ENCODE peak calls at places on chromosomes 6 and 20, in nine cellular contexts. One of them, this sample, is unnamed.

GRCh38 chr6:10425973-10426780 is 11.3 kb upstream of the TFAP2A start:
- DNase-seq in heart right ventricle: no peak
- DNase-seq in retinal pigment epithelial cell: no peak
- DNase-seq in Peyer's patch: no peak
- DNase-seq in heart left ventricle: no peak
- DNase-seq in tibial nerve: no peak
- DNase-seq in cardiac fibroblast: no peak
- DNase-seq in right cardiac atrium: no peak
- DNase-seq in astrocyte of the spinal cord: no peak
- DNase-seq in this sample: no peak

GRCh38 chr6:20197251-20197650 is 15.0 kb downstream of the MBOAT1 start:
- DNase-seq in heart right ventricle: no peak
- DNase-seq in retinal pigment epithelial cell: no peak
- DNase-seq in Peyer's patch: no peak
- DNase-seq in heart left ventricle: no peak
- DNase-seq in tibial nerve: no peak
- DNase-seq in cardiac fibroblast: no peak
- DNase-seq in right cardiac atrium: no peak
- DNase-seq in astrocyte of the spinal cord: no peak
- DNase-seq in this sample: no peak

GRCh38 chr6:166005846-166006592 is 161.6 kb downstream of the TBXT start:
- DNase-seq in heart right ventricle: peak
- DNase-seq in retinal pigment epithelial cell: peak
- DNase-seq in Peyer's patch: no peak
- DNase-seq in heart left ventricle: peak
- DNase-seq in tibial nerve: no peak
- DNase-seq in cardiac fibroblast: peak
- DNase-seq in right cardiac atrium: peak
- DNase-seq in astrocyte of the spinal cord: peak
- DNase-seq in this sample: peak

GRCh38 chr20:11777861-11778570 is 139.7 kb upstream of the BTBD3 start:
- DNase-seq in heart right ventricle: no peak
- DNase-seq in retinal pigment epithelial cell: no peak
- DNase-seq in Peyer's patch: no peak
- DNase-seq in heart left ventricle: no peak
- DNase-seq in tibial nerve: no peak
- DNase-seq in cardiac fibroblast: peak
- DNase-seq in right cardiac atrium: no peak
- DNase-seq in astrocyte of the spinal cord: peak
- DNase-seq in this sample: no peak

GRCh38 chr6:148455674-148456559 is 113.3 kb downstream of the SASH1 start:
- DNase-seq in heart right ventricle: no peak
- DNase-seq in retinal pigment epithelial cell: no peak
- DNase-seq in Peyer's patch: no peak
- DNase-seq in heart left ventricle: no peak
- DNase-seq in tibial nerve: no peak
- DNase-seq in cardiac fibroblast: no peak
- DNase-seq in right cardiac atrium: no peak
- DNase-seq in astrocyte of the spinal cord: no peak
- DNase-seq in this sample: peak

GRCh38 chr20:20425785-20426471 is 58.0 kb downstream of the INSM1 start:
- DNase-seq in heart right ventricle: no peak
- DNase-seq in retinal pigment epithelial cell: no peak
- DNase-seq in Peyer's patch: no peak
- DNase-seq in heart left ventricle: no peak
- DNase-seq in tibial nerve: no peak
- DNase-seq in cardiac fibroblast: no peak
- DNase-seq in right cardiac atrium: no peak
- DNase-seq in astrocyte of the spinal cord: no peak
- DNase-seq in this sample: no peak

GRCh38 chr6:13303668-13304017 is 24.7 kb downstream of the TBC1D7 start:
- DNase-seq in heart right ventricle: peak
- DNase-seq in retinal pigment epithelial cell: peak
- DNase-seq in Peyer's patch: peak
- DNase-seq in heart left ventricle: peak
- DNase-seq in tibial nerve: peak
- DNase-seq in cardiac fibroblast: peak
- DNase-seq in right cardiac atrium: peak
- DNase-seq in astrocyte of the spinal cord: peak
- DNase-seq in this sample: no peak

GRCh38 chr6:26331809-26332226 is 33.2 kb upstream of the BTN3A2 start:
- DNase-seq in heart right ventricle: no peak
- DNase-seq in retinal pigment epithelial cell: no peak
- DNase-seq in Peyer's patch: no peak
- DNase-seq in heart left ventricle: no peak
- DNase-seq in tibial nerve: no peak
- DNase-seq in cardiac fibroblast: no peak
- DNase-seq in right cardiac atrium: no peak
- DNase-seq in astrocyte of the spinal cord: no peak
- DNase-seq in this sample: no peak

GRCh38 chr20:8547968-8548588 is 416.0 kb downstream of the PLCB1 start:
- DNase-seq in heart right ventricle: no peak
- DNase-seq in retinal pigment epithelial cell: no peak
- DNase-seq in Peyer's patch: no peak
- DNase-seq in heart left ventricle: no peak
- DNase-seq in tibial nerve: no peak
- DNase-seq in cardiac fibroblast: no peak
- DNase-seq in right cardiac atrium: no peak
- DNase-seq in astrocyte of the spinal cord: no peak
- DNase-seq in this sample: no peak

GRCh38 chr6:154848580-154848979 is 115.4 kb downstream of the SCAF8 start:
- DNase-seq in heart right ventricle: no peak
- DNase-seq in retinal pigment epithelial cell: no peak
- DNase-seq in Peyer's patch: no peak
- DNase-seq in heart left ventricle: no peak
- DNase-seq in tibial nerve: no peak
- DNase-seq in cardiac fibroblast: peak
- DNase-seq in right cardiac atrium: no peak
- DNase-seq in astrocyte of the spinal cord: peak
- DNase-seq in this sample: no peak

GRCh38 chr6:26383624-26384417 is 913 bp downstream of the BTN2A2 start:
- DNase-seq in heart right ventricle: no peak
- DNase-seq in retinal pigment epithelial cell: no peak
- DNase-seq in Peyer's patch: no peak
- DNase-seq in heart left ventricle: no peak
- DNase-seq in tibial nerve: no peak
- DNase-seq in cardiac fibroblast: peak
- DNase-seq in right cardiac atrium: peak
- DNase-seq in astrocyte of the spinal cord: peak
- DNase-seq in this sample: no peak

GRCh38 chr20:41308290-41308691 is 9.2 kb downstream of the ZHX3 start:
- DNase-seq in heart right ventricle: no peak
- DNase-seq in retinal pigment epithelial cell: peak
- DNase-seq in Peyer's patch: no peak
- DNase-seq in heart left ventricle: no peak
- DNase-seq in tibial nerve: no peak
- DNase-seq in cardiac fibroblast: peak
- DNase-seq in right cardiac atrium: no peak
- DNase-seq in astrocyte of the spinal cord: peak
- DNase-seq in this sample: no peak

GRCh38 chr6:137819740-137820139 is 47.3 kb upstream of the TNFAIP3 start:
- DNase-seq in heart right ventricle: no peak
- DNase-seq in retinal pigment epithelial cell: no peak
- DNase-seq in Peyer's patch: no peak
- DNase-seq in heart left ventricle: no peak
- DNase-seq in tibial nerve: no peak
- DNase-seq in cardiac fibroblast: no peak
- DNase-seq in right cardiac atrium: no peak
- DNase-seq in astrocyte of the spinal cord: no peak
- DNase-seq in this sample: no peak

GRCh38 chr6:37323568-37323967 is 30.2 kb upstream of the RNF8 start:
- DNase-seq in heart right ventricle: no peak
- DNase-seq in retinal pigment epithelial cell: no peak
- DNase-seq in Peyer's patch: no peak
- DNase-seq in heart left ventricle: no peak
- DNase-seq in tibial nerve: no peak
- DNase-seq in cardiac fibroblast: peak
- DNase-seq in right cardiac atrium: no peak
- DNase-seq in astrocyte of the spinal cord: peak
- DNase-seq in this sample: no peak

GRCh38 chr20:2946988-2947961 is 74.0 kb downstream of the PTPRA start:
- DNase-seq in heart right ventricle: no peak
- DNase-seq in retinal pigment epithelial cell: peak
- DNase-seq in Peyer's patch: no peak
- DNase-seq in heart left ventricle: no peak
- DNase-seq in tibial nerve: no peak
- DNase-seq in cardiac fibroblast: peak
- DNase-seq in right cardiac atrium: no peak
- DNase-seq in astrocyte of the spinal cord: peak
- DNase-seq in this sample: peak

GRCh38 chr6:84511929-84512328 is 252.5 kb downstream of the TBX18 start:
- DNase-seq in heart right ventricle: no peak
- DNase-seq in retinal pigment epithelial cell: no peak
- DNase-seq in Peyer's patch: no peak
- DNase-seq in heart left ventricle: no peak
- DNase-seq in tibial nerve: no peak
- DNase-seq in cardiac fibroblast: no peak
- DNase-seq in right cardiac atrium: no peak
- DNase-seq in astrocyte of the spinal cord: no peak
- DNase-seq in this sample: no peak

GRCh38 chr6:84514089-84514971 is 250.1 kb downstream of the TBX18 start:
- DNase-seq in heart right ventricle: no peak
- DNase-seq in retinal pigment epithelial cell: no peak
- DNase-seq in Peyer's patch: no peak
- DNase-seq in heart left ventricle: no peak
- DNase-seq in tibial nerve: no peak
- DNase-seq in cardiac fibroblast: no peak
- DNase-seq in right cardiac atrium: no peak
- DNase-seq in astrocyte of the spinal cord: no peak
- DNase-seq in this sample: no peak

GRCh38 chr6:84516151-84516550 is 248.2 kb downstream of the TBX18 start:
- DNase-seq in heart right ventricle: no peak
- DNase-seq in retinal pigment epithelial cell: no peak
- DNase-seq in Peyer's patch: no peak
- DNase-seq in heart left ventricle: no peak
- DNase-seq in tibial nerve: no peak
- DNase-seq in cardiac fibroblast: no peak
- DNase-seq in right cardiac atrium: no peak
- DNase-seq in astrocyte of the spinal cord: no peak
- DNase-seq in this sample: no peak

GRCh38 chr6:84512396-84512795 is 252.0 kb downstream of the TBX18 start:
- DNase-seq in heart right ventricle: no peak
- DNase-seq in retinal pigment epithelial cell: no peak
- DNase-seq in Peyer's patch: no peak
- DNase-seq in heart left ventricle: no peak
- DNase-seq in tibial nerve: no peak
- DNase-seq in cardiac fibroblast: peak
- DNase-seq in right cardiac atrium: no peak
- DNase-seq in astrocyte of the spinal cord: no peak
- DNase-seq in this sample: no peak

DNA sequence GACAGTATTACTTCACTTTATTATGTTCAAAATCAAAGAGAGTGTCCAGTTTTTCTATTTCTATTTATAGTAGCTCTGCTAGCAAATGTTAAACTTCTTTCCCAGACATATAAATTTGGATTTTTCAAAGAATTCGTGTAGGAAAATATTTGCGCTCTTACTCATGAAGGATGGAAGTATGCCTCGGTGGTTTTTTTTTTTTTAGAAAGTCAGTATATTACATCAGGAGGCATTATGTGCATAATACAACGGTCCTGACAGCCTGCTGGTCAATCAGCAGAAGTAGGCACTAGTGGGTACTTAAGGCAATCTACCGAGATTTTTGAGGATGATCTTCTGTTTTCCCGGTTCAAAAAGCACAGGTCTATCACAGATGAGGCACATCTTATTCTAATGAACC is 249.3 kb downstream of the TBX18 start:
- DNase-seq in heart right ventricle: no peak
- DNase-seq in retinal pigment epithelial cell: no peak
- DNase-seq in Peyer's patch: no peak
- DNase-seq in heart left ventricle: no peak
- DNase-seq in tibial nerve: no peak
- DNase-seq in cardiac fibroblast: no peak
- DNase-seq in right cardiac atrium: no peak
- DNase-seq in astrocyte of the spinal cord: peak
- DNase-seq in this sample: no peak
- H3K4me3 ChIP-seq in heart right ventricle: no peak
- H3K4me3 ChIP-seq in retinal pigment epithelial cell: no peak
- H3K4me3 ChIP-seq in Peyer's patch: no peak
- H3K4me3 ChIP-seq in heart left ventricle: no peak
- H3K4me3 ChIP-seq in tibial nerve: no peak
- H3K4me3 ChIP-seq in cardiac fibroblast: no peak
- H3K4me3 ChIP-seq in right cardiac atrium: no peak
- H3K4me3 ChIP-seq in astrocyte of the spinal cord: no peak
- H3K4me3 ChIP-seq in this sample: no peak

GRCh38 chr6:34243131-34243771 is 5.6 kb downstream of the SMIM29 start:
- DNase-seq in heart right ventricle: no peak
- DNase-seq in retinal pigment epithelial cell: no peak
- DNase-seq in Peyer's patch: no peak
- DNase-seq in heart left ventricle: no peak
- DNase-seq in tibial nerve: no peak
- DNase-seq in cardiac fibroblast: no peak
- DNase-seq in right cardiac atrium: no peak
- DNase-seq in astrocyte of the spinal cord: peak
- DNase-seq in this sample: no peak
- H3K4me3 ChIP-seq in heart right ventricle: no peak
- H3K4me3 ChIP-seq in retinal pigment epithelial cell: no peak
- H3K4me3 ChIP-seq in Peyer's patch: no peak
- H3K4me3 ChIP-seq in heart left ventricle: no peak
- H3K4me3 ChIP-seq in tibial nerve: no peak
- H3K4me3 ChIP-seq in cardiac fibroblast: no peak
- H3K4me3 ChIP-seq in right cardiac atrium: no peak
- H3K4me3 ChIP-seq in astrocyte of the spinal cord: no peak
- H3K4me3 ChIP-seq in this sample: no peak

GRCh38 chr20:64119681-64120341 is 12.4 kb upstream of the NPBWR2 start:
- DNase-seq in heart right ventricle: no peak
- DNase-seq in retinal pigment epithelial cell: no peak
- DNase-seq in Peyer's patch: peak
- DNase-seq in heart left ventricle: peak
- DNase-seq in tibial nerve: no peak
- DNase-seq in cardiac fibroblast: no peak
- DNase-seq in right cardiac atrium: peak
- DNase-seq in astrocyte of the spinal cord: no peak
- DNase-seq in this sample: peak
- H3K4me3 ChIP-seq in heart right ventricle: no peak
- H3K4me3 ChIP-seq in retinal pigment epithelial cell: no peak
- H3K4me3 ChIP-seq in Peyer's patch: no peak
- H3K4me3 ChIP-seq in heart left ventricle: peak
- H3K4me3 ChIP-seq in tibial nerve: no peak
- H3K4me3 ChIP-seq in cardiac fibroblast: no peak
- H3K4me3 ChIP-seq in right cardiac atrium: no peak
- H3K4me3 ChIP-seq in astrocyte of the spinal cord: no peak
- H3K4me3 ChIP-seq in this sample: no peak

DNA sequence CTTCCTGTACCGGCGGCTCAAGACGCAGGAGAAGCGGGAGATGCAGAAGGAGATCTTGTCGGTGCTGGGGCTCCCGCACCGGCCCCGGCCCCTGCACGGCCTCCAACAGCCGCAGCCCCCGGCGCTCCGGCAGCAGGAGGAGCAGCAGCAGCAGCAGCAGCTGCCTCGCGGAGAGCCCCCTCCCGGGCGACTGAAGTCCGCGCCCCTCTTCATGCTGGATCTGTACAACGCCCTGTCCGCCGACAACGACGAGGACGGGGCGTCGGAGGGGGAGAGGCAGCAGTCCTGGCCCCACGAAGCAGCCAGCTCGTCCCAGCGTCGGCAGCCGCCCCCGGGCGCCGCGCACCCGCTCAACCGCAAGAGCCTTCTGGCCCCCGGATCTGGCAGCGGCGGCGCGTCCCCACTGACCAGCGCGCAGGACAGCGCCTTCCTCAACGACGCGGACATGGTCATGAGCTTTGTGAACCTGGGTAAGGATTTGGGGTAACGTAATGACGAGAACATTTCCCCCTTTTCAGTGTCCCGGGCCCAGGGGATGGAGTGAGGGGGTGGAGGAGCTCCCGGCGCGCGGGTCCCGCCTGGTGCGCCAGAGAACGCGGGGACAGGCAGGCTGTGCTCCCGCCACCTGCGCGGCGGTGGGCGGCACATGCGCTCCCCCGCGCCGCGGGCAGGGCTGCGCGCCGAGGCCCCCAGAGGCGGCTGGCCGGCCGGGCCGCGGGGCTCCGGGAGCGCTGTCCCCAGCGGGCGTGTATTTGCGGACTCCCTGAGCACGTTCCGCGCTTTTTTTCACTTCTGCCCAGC is 1.5 kb downstream of the BMP6 start:
- DNase-seq in heart right ventricle: no peak
- DNase-seq in retinal pigment epithelial cell: no peak
- DNase-seq in Peyer's patch: no peak
- DNase-seq in heart left ventricle: peak
- DNase-seq in tibial nerve: no peak
- DNase-seq in cardiac fibroblast: peak
- DNase-seq in right cardiac atrium: peak
- DNase-seq in astrocyte of the spinal cord: no peak
- DNase-seq in this sample: no peak
- H3K4me3 ChIP-seq in heart right ventricle: peak
- H3K4me3 ChIP-seq in retinal pigment epithelial cell: peak
- H3K4me3 ChIP-seq in Peyer's patch: peak
- H3K4me3 ChIP-seq in heart left ventricle: peak
- H3K4me3 ChIP-seq in tibial nerve: peak
- H3K4me3 ChIP-seq in cardiac fibroblast: peak
- H3K4me3 ChIP-seq in right cardiac atrium: peak
- H3K4me3 ChIP-seq in astrocyte of the spinal cord: peak
- H3K4me3 ChIP-seq in this sample: peak

This sample was measured in dorsolateral prefrontal cortex.